ENCODE peak calls at places on chromosomes 2 and 18, in seven cellular contexts. F is AG09309, B is sigmoid colon, M is endothelial cell, X is GM20000, K is esophagus squamous epithelium, P is WTC11. G is an unnamed sample.

GRCh38 chr2:164456599-164456998 is 164.7 kb downstream of the GRB14 start:
- DNase-seq in K (no peak), P (no peak), B (no peak), F (no peak), X (no peak), M (no peak), G (no peak)

GRCh38 chr2:127359520-127359919 is 28.3 kb downstream of the MAP3K2 start:
- DNase-seq in K (no peak), B (no peak), P (no peak), F (no peak), M (no peak), X (no peak), G (no peak)

GRCh38 chr18:36334798-36335197 is 37.3 kb downstream of the FHOD3 start:
- DNase-seq in K (no peak), M (no peak), F (no peak), P (no peak), X (no peak), B (no peak), G (no peak)

GRCh38 chr2:99811544-99811943 is 321.7 kb upstream of the REV1 start:
- DNase-seq in X (no peak), K (no peak), M (no peak), B (no peak), P (no peak), F (peak), G (no peak)

GRCh38 chr2:30165050-30165520 is 18.3 kb downstream of the YPEL5 start:
- DNase-seq in X (peak), K (no peak), M (peak), B (no peak), F (peak), P (peak), G (peak)

GRCh38 chr18:10878703-10879102 is 270.7 kb downstream of the PIEZO2 start:
- DNase-seq in M (no peak), B (no peak), K (no peak), F (no peak), X (peak), P (no peak), G (no peak)

GRCh38 chr2:102619414-102620319 is at the start of gene SLC9A2:
- DNase-seq in B (no peak), K (no peak), P (peak), F (no peak), M (peak), X (peak), G (peak)

GRCh38 chr2:153299809-153300208 is 178.8 kb downstream of the RPRM start:
- DNase-seq in M (no peak), P (no peak), F (no peak), B (no peak), X (no peak), K (no peak), G (no peak)

GRCh38 chr18:71673498-71673897 is 870.6 kb downstream of the CBLN2 start:
- DNase-seq in B (no peak), X (no peak), M (no peak), P (no peak), K (no peak), F (no peak), G (no peak)

GRCh38 chr18:6054443-6054842 is 159.1 kb upstream of the TMEM200C start:
- DNase-seq in B (no peak), P (no peak), F (no peak), K (no peak), X (no peak), M (no peak), G (no peak)

GRCh38 chr2:35099345-35099744 is 1256.2 kb upstream of the CRIM1 start:
- DNase-seq in P (no peak), B (no peak), X (no peak), M (no peak), K (no peak), F (no peak), G (no peak)

GRCh38 chr2:127226520-127227263 is 6.6 kb upstream of the CYP27C1 start:
- DNase-seq in X (peak), F (no peak), K (no peak), P (no peak), B (no peak), M (no peak), G (no peak)

GRCh38 chr18:54267688-54268087 is 1.6 kb upstream of the POLI start:
- DNase-seq in M (no peak), K (no peak), F (no peak), P (no peak), B (no peak), X (no peak), G (no peak)

DNA sequence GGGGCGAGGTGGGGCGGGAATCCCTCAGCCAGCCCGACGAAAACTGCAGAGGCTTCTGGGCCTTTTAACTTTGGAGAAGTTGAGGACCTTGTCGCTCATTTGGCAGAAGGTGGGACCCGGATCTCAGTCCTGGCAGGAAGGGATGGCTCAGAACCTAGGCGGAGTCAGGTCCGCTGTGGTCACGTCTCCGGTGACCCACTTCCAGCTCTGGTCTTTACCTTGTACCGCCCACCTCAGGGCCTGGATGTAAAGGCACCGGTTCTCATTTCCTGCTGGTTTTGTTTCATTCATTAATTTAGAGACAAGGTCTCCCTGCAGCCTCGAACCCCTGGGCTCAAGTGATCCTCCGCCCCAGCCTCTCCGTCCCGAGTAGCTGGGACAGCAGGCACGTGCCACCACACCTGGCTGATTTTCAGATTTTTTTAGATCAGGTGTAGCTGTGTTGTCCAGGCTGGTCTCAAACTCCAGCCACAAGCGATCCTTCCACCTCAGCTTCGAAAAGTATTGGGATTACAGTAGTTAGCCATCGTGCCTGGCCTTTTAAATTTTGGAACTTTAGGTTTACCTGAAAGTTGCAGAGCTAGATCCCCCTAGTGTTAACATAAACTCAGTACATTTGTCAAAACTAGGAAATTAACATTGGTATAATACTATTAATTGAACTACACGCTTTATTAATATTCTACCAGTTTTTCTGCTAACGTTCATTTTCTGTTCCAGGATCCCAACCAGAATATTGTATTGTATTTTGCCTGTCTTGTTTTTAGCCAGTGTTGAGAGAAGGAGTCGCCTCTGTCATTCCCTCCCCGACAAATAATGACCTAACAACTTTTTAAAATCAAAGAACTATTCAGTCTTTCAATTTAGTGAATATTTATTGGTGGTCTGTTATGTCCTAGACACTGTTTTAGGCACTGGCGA is 867 bp downstream of the POLI start:
- DNase-seq in M (peak), F (no peak), X (peak), B (peak), K (no peak), P (peak), G (peak)
- TF ChIP-seq CTCF in M (peak), F (peak), X (peak), B (no peak), K (peak), P (peak), G (peak)

DNA sequence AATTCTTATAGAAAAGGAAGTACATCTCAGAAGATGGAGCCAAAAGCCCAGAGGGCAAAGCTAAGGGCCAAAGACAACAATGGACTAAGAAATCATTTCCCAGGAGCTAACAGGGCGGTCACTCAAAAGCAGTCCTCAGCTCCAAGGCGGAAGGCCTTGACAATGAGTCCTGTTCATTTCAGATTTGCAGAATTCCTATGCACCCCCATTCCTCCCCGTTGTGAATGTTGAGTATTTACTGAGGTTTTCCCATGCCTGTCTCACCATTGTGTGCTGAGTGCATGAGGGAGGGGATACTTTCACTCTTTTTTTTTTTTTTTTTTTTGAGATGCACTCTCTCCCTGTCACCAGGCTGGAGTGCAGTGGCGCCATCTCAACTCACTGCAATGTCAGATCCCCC is 18.8 kb upstream of the DTNB start:
- DNase-seq in B (no peak), F (no peak), M (no peak), X (no peak), P (no peak), K (no peak), G (no peak)
- TF ChIP-seq CTCF in B (no peak), F (no peak), M (no peak), X (no peak), P (no peak), K (no peak), G (no peak)

DNA sequence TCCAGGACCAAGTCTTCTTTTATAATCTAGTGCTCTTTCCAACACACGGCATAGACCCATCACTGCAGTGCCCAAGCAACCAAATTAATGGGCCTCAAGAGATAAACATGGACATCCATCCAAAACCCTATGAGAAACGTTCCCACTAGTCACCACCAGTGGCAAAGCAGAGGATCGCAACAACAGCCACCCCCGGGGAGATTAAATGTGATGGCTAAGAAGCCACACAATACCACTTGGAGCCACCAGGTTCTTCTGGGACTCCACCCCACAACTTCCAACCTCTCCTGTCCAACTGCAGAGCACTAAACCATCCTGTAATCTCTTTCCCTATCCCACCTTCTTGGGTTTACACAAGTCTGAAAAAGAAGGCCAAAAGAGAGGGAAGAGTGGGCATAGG is 123.8 kb downstream of the BCL11A start:
- DNase-seq in F (no peak), X (no peak), K (no peak), P (no peak), M (no peak), B (no peak), G (no peak)
- TF ChIP-seq CTCF in F (no peak), X (no peak), K (no peak), P (no peak), M (no peak), B (no peak), G (no peak)

GRCh38 chr2:114259389-114259788 is 183.1 kb upstream of the DPP10 start:
- DNase-seq in K (no peak), P (no peak), X (no peak), F (no peak), M (no peak), B (no peak), G (no peak)

GRCh38 chr2:114261366-114261765 is 181.1 kb upstream of the DPP10 start:
- DNase-seq in F (no peak), X (no peak), P (no peak), B (no peak), K (no peak), M (no peak), G (no peak)

DNA sequence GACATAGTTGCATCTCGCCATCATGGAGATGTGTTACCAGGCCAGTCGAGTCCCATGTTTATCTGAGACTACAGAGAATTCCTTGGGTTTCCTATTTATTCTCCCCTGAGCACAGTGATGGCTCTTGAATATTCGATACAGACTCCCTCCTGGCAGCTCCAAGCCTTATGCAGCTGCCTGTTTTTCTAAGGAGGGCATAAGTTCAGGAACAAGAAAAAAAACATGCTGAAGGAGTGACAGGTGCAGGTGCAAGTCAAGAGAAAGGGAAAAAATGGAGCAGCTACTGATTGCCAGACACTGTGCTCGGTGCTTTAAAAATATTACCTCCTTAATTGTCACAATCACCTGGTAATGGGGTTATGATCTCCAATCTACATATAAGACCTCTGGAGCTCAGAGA is 177.2 kb upstream of the DPP10 start:
- DNase-seq in X (no peak), P (no peak), M (no peak), K (no peak), F (no peak), B (no peak), G (no peak)
- TF ChIP-seq CTCF in X (no peak), P (no peak), M (no peak), K (no peak), F (no peak), B (no peak), G (no peak)

DNA sequence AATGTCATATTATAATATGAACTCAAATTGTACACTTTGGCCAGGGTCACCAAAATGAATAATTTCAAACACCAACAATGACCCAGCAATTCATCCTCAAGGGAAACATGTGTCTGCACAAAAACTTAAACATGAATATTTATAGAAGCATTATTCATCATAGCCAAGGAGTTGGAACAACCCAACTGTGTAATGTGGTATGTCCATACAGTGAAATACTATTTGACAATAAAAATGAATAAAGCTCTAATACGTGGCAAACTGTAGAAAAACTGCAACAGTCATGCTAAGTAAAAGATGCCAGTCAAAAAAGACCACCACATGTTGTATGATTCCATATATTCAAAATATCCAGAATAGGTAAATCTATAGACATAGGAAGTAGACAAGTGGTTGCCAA is 294.6 kb upstream of the CCDC68 start:
- DNase-seq in M (no peak), B (no peak), K (no peak), P (no peak), X (no peak), F (no peak), G (no peak)
- TF ChIP-seq CTCF in M (no peak), B (no peak), K (no peak), P (no peak), X (no peak), F (no peak), G (no peak)

GRCh38 chr2:147331790-147332419 is 512.9 kb upstream of the ACVR2A start:
- DNase-seq in M (peak), X (peak), P (peak), F (no peak), K (no peak), B (no peak), G (no peak)
- TF ChIP-seq CTCF in M (peak), X (peak), P (peak), F (no peak), K (peak), B (no peak), G (peak)

GRCh38 chr2:218981390-218982311 is 3.3 kb downstream of the FEV start:
- DNase-seq in X (peak), P (peak), F (no peak), B (peak), M (no peak), K (no peak), G (no peak)
- TF ChIP-seq CTCF in X (no peak), P (no peak), F (no peak), B (no peak), M (no peak), K (no peak), G (peak)

DNA sequence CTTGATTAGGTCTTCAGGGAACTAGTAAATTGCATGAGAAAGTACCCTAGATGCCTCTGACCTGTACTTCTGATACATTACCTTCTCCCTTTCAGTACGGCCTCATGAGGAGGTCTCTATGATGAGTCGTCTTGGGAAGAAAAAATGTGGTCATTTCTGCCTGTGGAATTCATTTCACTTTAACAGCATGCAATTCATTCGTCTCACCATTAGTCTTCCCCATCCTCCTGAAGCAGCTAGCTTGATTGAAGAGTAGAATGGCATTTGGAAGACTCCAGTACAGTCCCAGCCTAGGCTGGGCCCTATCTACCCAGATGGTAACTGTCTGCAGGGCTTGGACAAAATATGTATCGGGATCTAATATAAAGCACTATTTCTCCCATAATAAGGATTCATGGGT is 52.1 kb downstream of the TMX3 start:
- DNase-seq in B (no peak), K (no peak), M (no peak), P (no peak), F (no peak), X (no peak), G (no peak)
- TF ChIP-seq CTCF in B (no peak), K (no peak), M (no peak), P (no peak), F (no peak), X (no peak), G (peak)

DNA sequence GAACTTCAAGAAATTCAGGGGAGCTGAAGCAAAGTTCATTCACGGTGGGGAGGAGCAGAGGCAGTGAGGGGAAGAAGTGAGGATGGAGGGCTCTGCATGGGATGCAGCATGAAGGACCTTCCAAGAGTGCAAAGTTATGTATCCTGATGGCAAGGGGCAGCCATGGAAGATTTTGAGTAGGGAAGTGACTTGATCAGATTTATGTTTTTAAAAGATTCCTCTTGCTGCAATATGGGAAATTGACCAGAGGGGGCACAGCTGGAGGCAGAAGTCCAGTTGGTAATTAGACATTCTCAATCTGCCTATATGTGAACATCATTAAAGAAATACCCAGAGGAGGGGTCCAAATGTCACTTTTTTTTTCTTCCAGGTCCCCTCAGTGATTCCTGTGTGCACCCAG is 21.5 kb upstream of the ANXA4 start:
- DNase-seq in K (no peak), M (peak), X (no peak), B (no peak), P (no peak), F (no peak), G (no peak)
- TF ChIP-seq CTCF in K (peak), M (peak), X (no peak), B (no peak), P (no peak), F (peak), G (peak)